ENCODE peak calls at places on chromosomes 6 and 20, in nine cellular contexts. V is HS-5; K is stimulated activated CD4-positive, alpha-beta T cell treated with anti-CD3 and anti-CD28 coated beads, Interleukin-15, amount 100 ng/mL, for 1 hour; L is pulmonary artery endothelial cell; U is epithelial cell of prostate; Q is astrocyte; Y is heart right ventricle; X is stimulated activated effector memory CD8-positive, alpha-beta T cell treated with anti-CD3 and anti-CD28 coated beads, Interleukin-12 subunit alpha, Interleukin-12 subunit beta, amount 100 ng/mL, for 72 hours; P is NCI-H1436. Z is an unnamed sample.

GRCh38 chr20:22686097-22686496 is 101.7 kb upstream of the FOXA2 start:
- DNase-seq in V (no peak), K (no peak), L (peak), U (peak), Q (peak), Y (peak), X (no peak), P (peak), Z (peak)

GRCh38 chr20:1815502-1816085 is 79.6 kb upstream of the SIRPA start:
- DNase-seq in V (no peak), K (no peak), L (no peak), U (no peak), Q (no peak), Y (no peak), X (no peak), P (no peak), Z (no peak)

GRCh38 chr20:34300809-34301586 is 2.2 kb downstream of the AHCY start:
- DNase-seq in V (no peak), K (no peak), L (no peak), U (no peak), Q (no peak), Y (no peak), X (no peak), P (no peak), Z (no peak)

GRCh38 chr20:23918896-23919295 is 39.3 kb upstream of the CST5 start:
- DNase-seq in V (no peak), K (no peak), L (no peak), U (no peak), Q (no peak), Y (no peak), X (no peak), P (no peak), Z (no peak)

GRCh38 chr20:58651823-58652605 is 931 bp downstream of the STX16 start:
- DNase-seq in V (peak), K (peak), L (no peak), U (no peak), Q (peak), Y (peak), X (peak), P (no peak), Z (peak)

GRCh38 chr6:77620290-77620882 is 32.5 kb upstream of the MEI4 start:
- DNase-seq in V (no peak), K (no peak), L (no peak), U (no peak), Q (no peak), Y (no peak), X (no peak), P (no peak), Z (peak)

GRCh38 chr6:150297327-150298028 is 71.3 kb upstream of the IYD start:
- DNase-seq in V (no peak), K (no peak), L (no peak), U (peak), Q (peak), Y (no peak), X (no peak), P (no peak), Z (peak)

GRCh38 chr6:2037230-2037926 is 208.0 kb downstream of the GMDS start:
- DNase-seq in V (no peak), K (no peak), L (no peak), U (peak), Q (peak), Y (no peak), X (no peak), P (no peak), Z (peak)

GRCh38 chr20:59013031-59013951 is 5.9 kb upstream of the TUBB1 start:
- DNase-seq in V (no peak), K (no peak), L (no peak), U (no peak), Q (no peak), Y (no peak), X (no peak), P (no peak), Z (no peak)

GRCh38 chr6:151670116-151670515 is 137.4 kb upstream of the ESR1 start:
- DNase-seq in V (no peak), K (no peak), L (no peak), U (no peak), Q (no peak), Y (no peak), X (no peak), P (no peak), Z (no peak)

GRCh38 chr20:19764207-19764606 is 6.1 kb downstream of the RIN2 start:
- DNase-seq in V (no peak), K (no peak), L (no peak), U (no peak), Q (no peak), Y (no peak), X (no peak), P (no peak), Z (no peak)

GRCh38 chr6:66264376-66264775 is 557.4 kb upstream of the EYS start:
- DNase-seq in V (no peak), K (no peak), L (no peak), U (no peak), Q (no peak), Y (no peak), X (no peak), P (no peak), Z (no peak)

GRCh38 chr6:43850314-43851203 is 80.5 kb downstream of the VEGFA start:
- DNase-seq in V (no peak), K (no peak), L (no peak), U (no peak), Q (no peak), Y (no peak), X (no peak), P (no peak), Z (no peak)

GRCh38 chr20:10729785-10730184 is 56.0 kb upstream of the JAG1 start:
- DNase-seq in V (no peak), K (no peak), L (no peak), U (no peak), Q (no peak), Y (no peak), X (no peak), P (no peak), Z (no peak)

GRCh38 chr6:20280288-20280621 is 68.0 kb upstream of the MBOAT1 start:
- DNase-seq in V (no peak), K (no peak), L (no peak), U (no peak), Q (no peak), Y (no peak), X (no peak), P (no peak), Z (no peak)

GRCh38 chr20:51826372-51826771 is 24.1 kb upstream of the SALL4 start:
- DNase-seq in V (no peak), K (no peak), L (no peak), U (peak), Q (no peak), Y (no peak), X (no peak), P (no peak), Z (no peak)

GRCh38 chr6:84462697-84463096 is 235.3 kb upstream of the CEP162 start:
- DNase-seq in V (peak), K (no peak), L (peak), U (no peak), Q (peak), Y (no peak), X (no peak), P (no peak), Z (peak)

GRCh38 chr6:166996406-166996805 is 2.8 kb upstream of the CEP43 start:
- DNase-seq in V (no peak), K (no peak), L (no peak), U (no peak), Q (peak), Y (no peak), X (no peak), P (no peak), Z (peak)

GRCh38 chr6:110357298-110357695 is 852 bp downstream of the METTL24 start:
- DNase-seq in V (no peak), K (no peak), L (no peak), U (no peak), Q (no peak), Y (no peak), X (no peak), P (no peak), Z (no peak)

GRCh38 chr6:124372076-124372475 is 568.4 kb downstream of the NKAIN2 start:
- DNase-seq in V (no peak), K (no peak), L (no peak), U (no peak), Q (no peak), Y (no peak), X (no peak), P (no peak), Z (peak)

GRCh38 chr6:43286456-43286994 is 11.5 kb upstream of the SLC22A7 start:
- DNase-seq in V (no peak), K (no peak), L (no peak), U (no peak), Q (no peak), Y (no peak), X (no peak), P (no peak), Z (no peak)

GRCh38 chr20:50670126-50670862 is 21.0 kb downstream of the RIPOR3 start:
- DNase-seq in V (no peak), K (no peak), L (no peak), U (peak), Q (no peak), Y (no peak), X (no peak), P (no peak), Z (no peak)

GRCh38 chr20:49286689-49287551 is 9.1 kb upstream of the ZNFX1 start:
- DNase-seq in V (no peak), K (no peak), L (no peak), U (peak), Q (peak), Y (no peak), X (no peak), P (no peak), Z (peak)

GRCh38 chr6:165733487-165733791 is 70.4 kb upstream of the PDE10A start:
- DNase-seq in V (no peak), K (no peak), L (no peak), U (no peak), Q (no peak), Y (no peak), X (no peak), P (no peak), Z (no peak)

GRCh38 chr6:132130530-132131298 is 179.5 kb upstream of the CCN2 start:
- DNase-seq in V (no peak), K (no peak), L (peak), U (no peak), Q (peak), Y (peak), X (no peak), P (no peak), Z (peak)

GRCh38 chr20:37378785-37379598 is 33.1 kb downstream of the SRC start:
- DNase-seq in V (no peak), K (no peak), L (no peak), U (no peak), Q (peak), Y (no peak), X (no peak), P (no peak), Z (peak)

Z was measured in amniotic epithelial cell.